ENCODE peak calls at places on chromosomes 2 and 18, in ten cellular contexts. X is AG20443; S is right cardiac atrium; Q is bronchial epithelial cell; F is lung; W is GF-D8; V is testis; B is stimulated activated CD8-positive, alpha-beta memory T cell treated with anti-CD3 and anti-CD28 coated beads, Interleukin-15, amount 100 ng/mL, for 1 hour; M is NCI-H2029 treated with DMSO at 0.1 percent for 48 hours; I is activated CD8-positive, alpha-beta memory T cell treated with anti-CD3 and anti-CD28 coated beads for 1 hour. O is an unnamed sample.

GRCh38 chr2:16725549-16725948 is 59.9 kb upstream of the CYRIA start:
- DNase-seq in M (no peak), W (no peak), X (no peak), Q (peak; percentile 67), S (no peak), I (no peak), B (no peak), F (no peak), V (no peak), O (no peak)

GRCh38 chr2:184596819-184597411 is 1.4 kb upstream of the ZNF804A start:
- DNase-seq in M (no peak), S (no peak), I (no peak), B (no peak), W (peak; percentile 93), F (no peak), Q (peak; percentile 61), V (no peak), X (no peak), O (no peak)

GRCh38 chr2:203814661-203815540 is 52.7 kb upstream of the CTLA4 start:
- DNase-seq in M (peak; percentile 72), B (peak; percentile 10), F (peak; percentile 45), X (peak; percentile 83), Q (peak; percentile 66), W (peak; percentile 19), I (no peak), S (peak; percentile 78), V (peak; percentile 66), O (peak; percentile 46)

GRCh38 chr18:58886864-58887612 is 22.4 kb downstream of the ZNF532 start:
- DNase-seq in M (no peak), X (no peak), F (no peak), V (no peak), W (no peak), B (no peak), S (no peak), Q (no peak), I (no peak), O (no peak)

GRCh38 chr2:240463274-240463865 is 27.9 kb downstream of the GPC1 start:
- DNase-seq in B (no peak), W (no peak), S (peak; percentile 53), V (peak; percentile 15), X (no peak), Q (no peak), M (no peak), I (no peak), F (no peak), O (peak; percentile 0)

GRCh38 chr2:199973703-199974102 is 18.3 kb downstream of the MAIP1 start:
- DNase-seq in I (no peak), S (no peak), B (no peak), V (no peak), M (no peak), F (no peak), Q (peak; percentile 51), W (no peak), X (peak; percentile 56), O (no peak)

GRCh38 chr2:149906871-149907270 is 319.3 kb upstream of the MMADHC start:
- DNase-seq in I (no peak), B (no peak), M (no peak), X (no peak), Q (no peak), S (no peak), F (no peak), V (no peak), W (no peak), O (no peak)

GRCh38 chr2:100350661-100351185 is 28.4 kb upstream of the LONRF2 start:
- DNase-seq in I (no peak), B (no peak), S (peak; percentile 53), M (no peak), F (peak; percentile 23), V (peak; percentile 22), W (no peak), X (no peak), Q (no peak), O (peak; percentile 29)

GRCh38 chr18:57585421-57585820 is 1.1 kb downstream of the FECH start:
- DNase-seq in V (no peak), B (no peak), S (no peak), X (no peak), M (no peak), W (no peak), F (no peak), I (no peak), Q (peak; percentile 17), O (no peak)

GRCh38 chr2:224836263-224836662 is 120.1 kb upstream of the CCDC195 start:
- DNase-seq in M (no peak), X (peak; percentile 25), Q (peak; percentile 39), B (no peak), W (no peak), I (no peak), F (no peak), V (no peak), S (no peak), O (no peak)

GRCh38 chr2:233121856-233122255 is 61.7 kb downstream of the INPP5D start:
- DNase-seq in W (no peak), M (no peak), Q (no peak), S (no peak), V (no peak), I (no peak), F (no peak), X (no peak), B (no peak), O (no peak)